ENCODE peak calls at places on chromosomes 12 and 14, in seven cellular contexts. Z is naive thymus-derived CD4-positive, alpha-beta T cell; T is activated T-helper 1 cell treated with anti-CD3 and anti-CD28 coated beads, Interleukin-12 subunit alpha, Interleukin-12 subunit beta, Interleukin-2, Interleukin-4 antibody, amounts not matched to agents 30 ng/mL and 10 ng/mL and 1 ng/mL, durations not matched to agents 14 hours and 24 hours and 36 hours; W is upper lobe of left lung; R is GOT3; U is stimulated activated CD4-positive, alpha-beta T cell treated with anti-CD3 and anti-CD28 coated beads, TNF-alpha, amount 100 ng/mL, for 4 hours; Y is substantia nigra. M is an unnamed sample.

GRCh38 chr14:100857923-100858837 is 32.3 kb downstream of the MEG3 start:
- DNase-seq in R (no peak), W (no peak), T (no peak), U (no peak), Y (no peak), Z (no peak), M (no peak)

GRCh38 chr14:69483765-69484443 is 624 bp upstream of the PLEKHD1 start:
- DNase-seq in T (no peak), U (no peak), R (no peak), Z (no peak), W (peak), Y (no peak), M (no peak)

GRCh38 chr12:123049398-123050250 is 69.1 kb downstream of the ARL6IP4 start:
- DNase-seq in T (no peak), R (no peak), U (no peak), W (no peak), Z (no peak), Y (peak), M (no peak)

GRCh38 chr14:91202234-91202974 is 42.1 kb downstream of the GPR68 start:
- DNase-seq in R (no peak), Y (no peak), U (no peak), Z (no peak), W (peak), T (no peak), M (no peak)

GRCh38 chr12:116962783-116963356 is 52.1 kb downstream of the FBXW8 start:
- DNase-seq in Z (no peak), R (no peak), T (no peak), U (no peak), Y (no peak), W (no peak), M (no peak)

GRCh38 chr12:3795096-3795799 is 42.3 kb upstream of the CRACR2A start:
- DNase-seq in W (no peak), U (no peak), Y (no peak), R (no peak), T (no peak), Z (no peak), M (no peak)

GRCh38 chr12:121805171-121805687 is 1.4 kb downstream of the SETD1B start:
- DNase-seq in Y (no peak), W (peak), T (no peak), Z (no peak), U (no peak), R (no peak), M (no peak)

GRCh38 chr14:53260286-53260685 is 107.2 kb upstream of the DDHD1 start:
- DNase-seq in Z (no peak), U (no peak), Y (no peak), R (no peak), W (no peak), T (no peak), M (no peak)

GRCh38 chr12:117844114-117844513 is 124.7 kb downstream of the KSR2 start:
- DNase-seq in W (no peak), Y (no peak), Z (no peak), R (no peak), U (no peak), T (no peak), M (no peak)

GRCh38 chr14:38297681-38298080 is 41.8 kb upstream of the CLEC14A start:
- DNase-seq in Z (no peak), Y (no peak), R (no peak), U (no peak), W (no peak), T (no peak), M (no peak)

GRCh38 chr14:66315548-66315947 is 170.6 kb upstream of the CCDC196 start:
- DNase-seq in Y (no peak), T (no peak), W (no peak), U (no peak), Z (no peak), R (no peak), M (no peak)

GRCh38 chr12:58011676-58012075 is 70.3 kb downstream of the ATP23 start:
- DNase-seq in T (no peak), Y (no peak), W (no peak), R (no peak), Z (no peak), U (no peak), M (no peak)

GRCh38 chr14:39102969-39103957 is at the start of gene SEC23A:
- DNase-seq in Y (peak), Z (peak), R (peak), U (peak), T (peak), W (peak), M (peak)

GRCh38 chr12:88067301-88067700 is 38.1 kb upstream of the C12orf50 start:
- DNase-seq in R (no peak), W (no peak), T (no peak), Z (no peak), U (no peak), Y (no peak), M (no peak)

GRCh38 chr14:100239840-100240724 is 1.1 kb downstream of the YY1 start:
- DNase-seq in T (peak), Z (peak), U (peak), W (peak), Y (peak), R (peak), M (peak)

GRCh38 chr12:64746663-64747062 is 12.5 kb downstream of the GNS start:
- DNase-seq in W (no peak), T (no peak), Z (no peak), Y (no peak), U (no peak), R (no peak), M (no peak)

GRCh38 chr12:95390932-95391331 is 83.0 kb upstream of the METAP2 start:
- DNase-seq in W (no peak), U (no peak), T (no peak), Z (no peak), Y (no peak), R (no peak), M (no peak)

GRCh38 chr12:106108187-106108816 is 30.5 kb downstream of the NUAK1 start:
- DNase-seq in W (no peak), U (no peak), Y (no peak), R (no peak), T (no peak), Z (no peak), M (no peak)

GRCh38 chr14:90842726-90843125 is 26.5 kb upstream of the TTC7B start:
- DNase-seq in W (no peak), Y (no peak), U (no peak), R (no peak), T (no peak), Z (peak), M (peak)

GRCh38 chr14:91249841-91250616 is 5.5 kb upstream of the GPR68 start:
- DNase-seq in R (no peak), U (no peak), Y (no peak), T (peak), Z (peak), W (peak), M (no peak)